ENCODE peak calls at places on chromosomes 5 and 9, in seven cellular contexts. One of them, this sample, is unnamed. For H3K27me3 and H3K4me1, the result is how much of the 10 kb centered on the place peaks cover.

GRCh38 chr5:178312900-178313299 is 80.3 kb upstream of the PHYKPL start:
- DNase-seq in transverse colon: peak
- DNase-seq in H9: no peak
- DNase-seq in A673: no peak
- DNase-seq in left ventricle myocardium inferior: no peak
- DNase-seq in GM23338: no peak
- DNase-seq in IMR-90: no peak
- DNase-seq in this sample: no peak

GRCh38 chr9:85062385-85062784 is 392.9 kb downstream of the NTRK2 start:
- DNase-seq in transverse colon: no peak
- DNase-seq in H9: no peak
- DNase-seq in left ventricle myocardium inferior: no peak
- DNase-seq in GM23338: no peak
- DNase-seq in A673: no peak
- DNase-seq in IMR-90: no peak
- DNase-seq in this sample: no peak

GRCh38 chr5:36363101-36363500 is 61.4 kb upstream of the RANBP3L start:
- DNase-seq in H9: peak
- DNase-seq in left ventricle myocardium inferior: no peak
- DNase-seq in transverse colon: no peak
- DNase-seq in IMR-90: peak
- DNase-seq in A673: no peak
- DNase-seq in GM23338: peak
- DNase-seq in this sample: no peak

GRCh38 chr5:2587189-2588031 is 164.1 kb downstream of the IRX2 start:
- DNase-seq in left ventricle myocardium inferior: no peak
- DNase-seq in A673: no peak
- DNase-seq in IMR-90: no peak
- DNase-seq in transverse colon: no peak
- DNase-seq in H9: no peak
- DNase-seq in GM23338: no peak
- DNase-seq in this sample: no peak

GRCh38 chr9:136807281-136808074 is at the start of gene RABL6:
- DNase-seq in H9: peak
- DNase-seq in left ventricle myocardium inferior: peak
- DNase-seq in A673: peak
- DNase-seq in GM23338: peak
- DNase-seq in IMR-90: peak
- DNase-seq in transverse colon: peak
- DNase-seq in this sample: peak

GRCh38 chr9:78009156-78009555 is 22.5 kb downstream of the GNAQ start:
- DNase-seq in GM23338: no peak
- DNase-seq in H9: no peak
- DNase-seq in IMR-90: no peak
- DNase-seq in A673: no peak
- DNase-seq in transverse colon: no peak
- DNase-seq in left ventricle myocardium inferior: no peak
- DNase-seq in this sample: no peak

GRCh38 chr9:83472221-83472665 is 66.0 kb downstream of the FRMD3 start:
- DNase-seq in transverse colon: peak
- DNase-seq in left ventricle myocardium inferior: peak
- DNase-seq in A673: no peak
- DNase-seq in H9: no peak
- DNase-seq in IMR-90: peak
- DNase-seq in GM23338: no peak
- DNase-seq in this sample: no peak

GRCh38 chr9:102101723-102102122 is 363.3 kb upstream of the GRIN3A start:
- DNase-seq in left ventricle myocardium inferior: no peak
- DNase-seq in GM23338: no peak
- DNase-seq in A673: no peak
- DNase-seq in transverse colon: no peak
- DNase-seq in H9: no peak
- DNase-seq in IMR-90: no peak
- DNase-seq in this sample: no peak

GRCh38 chr5:135492319-135492626 is 40.1 kb upstream of the TIFAB start:
- DNase-seq in transverse colon: no peak
- DNase-seq in left ventricle myocardium inferior: no peak
- DNase-seq in IMR-90: no peak
- DNase-seq in H9: no peak
- DNase-seq in GM23338: no peak
- DNase-seq in A673: no peak
- DNase-seq in this sample: peak

GRCh38 chr5:101473483-101473882 is 570.4 kb upstream of the ST8SIA4 start:
- DNase-seq in H9: no peak
- DNase-seq in IMR-90: peak
- DNase-seq in GM23338: no peak
- DNase-seq in A673: no peak
- DNase-seq in left ventricle myocardium inferior: no peak
- DNase-seq in transverse colon: no peak
- DNase-seq in this sample: no peak

GRCh38 chr5:133269707-133270106 is 217.9 kb downstream of the HSPA4 start:
- DNase-seq in left ventricle myocardium inferior: no peak
- DNase-seq in transverse colon: no peak
- DNase-seq in GM23338: no peak
- DNase-seq in A673: no peak
- DNase-seq in H9: no peak
- DNase-seq in IMR-90: no peak
- DNase-seq in this sample: no peak

GRCh38 chr5:81505672-81506071 is 111.7 kb upstream of the ACOT12 start:
- DNase-seq in GM23338: no peak
- DNase-seq in left ventricle myocardium inferior: no peak
- DNase-seq in IMR-90: no peak
- DNase-seq in A673: no peak
- DNase-seq in H9: no peak
- DNase-seq in transverse colon: no peak
- DNase-seq in this sample: no peak

GRCh38 chr5:38478166-38478565 is 78.3 kb downstream of the LIFR start:
- DNase-seq in A673: no peak
- DNase-seq in GM23338: no peak
- DNase-seq in H9: no peak
- DNase-seq in transverse colon: no peak
- DNase-seq in IMR-90: no peak
- DNase-seq in left ventricle myocardium inferior: no peak
- DNase-seq in this sample: no peak

GRCh38 chr9:128607642-128608350 is 48.9 kb downstream of the DYNC2I2 start:
- DNase-seq in IMR-90: peak
- DNase-seq in A673: no peak
- DNase-seq in H9: no peak
- DNase-seq in transverse colon: peak
- DNase-seq in GM23338: no peak
- DNase-seq in left ventricle myocardium inferior: peak
- DNase-seq in this sample: no peak

GRCh38 chr5:74290634-74291033 is 349.9 kb downstream of the ENC1 start:
- DNase-seq in left ventricle myocardium inferior: no peak
- DNase-seq in IMR-90: no peak
- DNase-seq in GM23338: no peak
- DNase-seq in transverse colon: no peak
- DNase-seq in H9: no peak
- DNase-seq in A673: no peak
- DNase-seq in this sample: no peak

GRCh38 chr5:24547127-24547526 is 97.7 kb downstream of the CDH10 start:
- DNase-seq in transverse colon: no peak
- DNase-seq in IMR-90: no peak
- DNase-seq in GM23338: no peak
- DNase-seq in left ventricle myocardium inferior: no peak
- DNase-seq in A673: no peak
- DNase-seq in H9: no peak
- DNase-seq in this sample: no peak

GRCh38 chr5:72788851-72789505 is 27.5 kb upstream of the TNPO1 start:
- DNase-seq in H9: no peak
- DNase-seq in transverse colon: no peak
- DNase-seq in IMR-90: peak
- DNase-seq in A673: no peak
- DNase-seq in GM23338: no peak
- DNase-seq in left ventricle myocardium inferior: no peak
- DNase-seq in this sample: no peak

GRCh38 chr5:36724429-36725332 is 118.3 kb downstream of the SLC1A3 start:
- DNase-seq in H9: peak
- DNase-seq in IMR-90: no peak
- DNase-seq in GM23338: peak
- DNase-seq in transverse colon: peak
- DNase-seq in left ventricle myocardium inferior: peak
- DNase-seq in A673: peak
- DNase-seq in this sample: peak

GRCh38 chr5:173785421-173785820 is 102.7 kb upstream of the CPEB4 start:
- DNase-seq in GM23338: no peak
- DNase-seq in left ventricle myocardium inferior: no peak
- DNase-seq in transverse colon: no peak
- DNase-seq in IMR-90: no peak
- DNase-seq in A673: no peak
- DNase-seq in H9: no peak
- DNase-seq in this sample: no peak

GRCh38 chr5:173726848-173727557 is 110.6 kb upstream of the BOD1 start:
- DNase-seq in H9: no peak
- DNase-seq in IMR-90: no peak
- DNase-seq in A673: no peak
- DNase-seq in GM23338: no peak
- DNase-seq in left ventricle myocardium inferior: no peak
- DNase-seq in transverse colon: no peak
- DNase-seq in this sample: no peak

DNA sequence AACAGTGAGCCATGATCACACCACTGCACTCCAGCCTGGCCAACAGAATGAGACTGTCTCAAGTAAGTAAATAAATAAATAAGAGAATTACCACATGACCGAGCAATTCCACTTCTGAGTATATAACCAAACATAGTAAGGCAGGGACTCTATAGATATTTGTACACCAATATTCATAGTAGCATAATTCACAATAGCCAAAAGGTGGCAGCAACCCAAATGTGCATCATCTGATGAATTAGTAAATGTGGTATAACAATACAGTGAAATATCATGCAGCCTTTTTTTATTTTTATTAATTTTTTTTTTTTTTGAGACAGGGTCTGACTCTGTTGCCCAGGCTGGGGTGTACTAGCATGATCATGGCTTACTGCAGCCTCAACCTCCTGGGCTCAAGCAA is 33.1 kb downstream of the ALDH7A1 start:
- DNase-seq in transverse colon: no peak
- DNase-seq in A673: no peak
- DNase-seq in left ventricle myocardium inferior: no peak
- DNase-seq in IMR-90: peak
- DNase-seq in GM23338: no peak
- DNase-seq in H9: no peak
- DNase-seq in this sample: no peak
- TF ChIP-seq CTCF in transverse colon: no peak
- TF ChIP-seq CTCF in A673: peak
- TF ChIP-seq CTCF in left ventricle myocardium inferior: no peak
- TF ChIP-seq CTCF in IMR-90: no peak
- TF ChIP-seq CTCF in GM23338: no peak
- TF ChIP-seq CTCF in H9: no peak
- TF ChIP-seq CTCF in this sample: no peak

GRCh38 chr5:33937017-33937699 is 972 bp downstream of the RXFP3 start:
- DNase-seq in A673: no peak
- DNase-seq in IMR-90: no peak
- DNase-seq in transverse colon: no peak
- DNase-seq in H9: no peak
- DNase-seq in GM23338: no peak
- DNase-seq in left ventricle myocardium inferior: no peak
- DNase-seq in this sample: no peak
- H3K27me3 ChIP-seq in A673: half or more
- H3K27me3 ChIP-seq in IMR-90: half or more
- H3K27me3 ChIP-seq in transverse colon: half or more
- H3K27me3 ChIP-seq in H9: under half
- H3K27me3 ChIP-seq in GM23338: under half
- H3K27me3 ChIP-seq in left ventricle myocardium inferior: half or more
- H3K27me3 ChIP-seq in this sample: under half

GRCh38 chr5:111225926-111226325 is 1.7 kb downstream of the CAMK4 start:
- DNase-seq in H9: no peak
- DNase-seq in GM23338: no peak
- DNase-seq in A673: no peak
- DNase-seq in left ventricle myocardium inferior: no peak
- DNase-seq in transverse colon: no peak
- DNase-seq in IMR-90: no peak
- DNase-seq in this sample: no peak
- H3K4me1 ChIP-seq in H9: under half
- H3K4me1 ChIP-seq in GM23338: under half
- H3K4me1 ChIP-seq in A673: under half
- H3K4me1 ChIP-seq in left ventricle myocardium inferior: under half
- H3K4me1 ChIP-seq in transverse colon: under half
- H3K4me1 ChIP-seq in IMR-90: under half
- H3K4me1 ChIP-seq in this sample: under half

GRCh38 chr9:4803670-4804530 is 11.2 kb downstream of the RCL1 start:
- DNase-seq in IMR-90: no peak
- DNase-seq in GM23338: no peak
- DNase-seq in transverse colon: no peak
- DNase-seq in H9: no peak
- DNase-seq in A673: no peak
- DNase-seq in left ventricle myocardium inferior: no peak
- DNase-seq in this sample: no peak
- TF ChIP-seq CTCF in IMR-90: no peak
- TF ChIP-seq CTCF in GM23338: no peak
- TF ChIP-seq CTCF in transverse colon: no peak
- TF ChIP-seq CTCF in H9: no peak
- TF ChIP-seq CTCF in A673: no peak
- TF ChIP-seq CTCF in left ventricle myocardium inferior: no peak
- TF ChIP-seq CTCF in this sample: no peak

GRCh38 chr5:169393907-169394306 is 93.0 kb upstream of the SLIT3 start:
- DNase-seq in GM23338: no peak
- DNase-seq in H9: no peak
- DNase-seq in transverse colon: no peak
- DNase-seq in IMR-90: no peak
- DNase-seq in A673: no peak
- DNase-seq in left ventricle myocardium inferior: no peak
- DNase-seq in this sample: no peak

GRCh38 chr5:169390265-169390664 is 89.3 kb upstream of the SLIT3 start:
- DNase-seq in left ventricle myocardium inferior: no peak
- DNase-seq in H9: no peak
- DNase-seq in GM23338: no peak
- DNase-seq in A673: no peak
- DNase-seq in transverse colon: no peak
- DNase-seq in IMR-90: no peak
- DNase-seq in this sample: no peak

GRCh38 chr5:169384661-169385060 is 83.7 kb upstream of the SLIT3 start:
- DNase-seq in IMR-90: no peak
- DNase-seq in GM23338: no peak
- DNase-seq in H9: no peak
- DNase-seq in left ventricle myocardium inferior: no peak
- DNase-seq in A673: no peak
- DNase-seq in transverse colon: no peak
- DNase-seq in this sample: no peak

GRCh38 chr5:169385636-169386035 is 84.7 kb upstream of the SLIT3 start:
- DNase-seq in transverse colon: no peak
- DNase-seq in H9: no peak
- DNase-seq in A673: no peak
- DNase-seq in IMR-90: no peak
- DNase-seq in GM23338: no peak
- DNase-seq in left ventricle myocardium inferior: no peak
- DNase-seq in this sample: no peak

GRCh38 chr5:169389318-169389717 is 88.4 kb upstream of the SLIT3 start:
- DNase-seq in transverse colon: no peak
- DNase-seq in left ventricle myocardium inferior: no peak
- DNase-seq in IMR-90: no peak
- DNase-seq in GM23338: no peak
- DNase-seq in A673: no peak
- DNase-seq in H9: no peak
- DNase-seq in this sample: no peak
- H3K27me3 ChIP-seq in transverse colon: under half
- H3K27me3 ChIP-seq in left ventricle myocardium inferior: under half
- H3K27me3 ChIP-seq in IMR-90: under half
- H3K27me3 ChIP-seq in GM23338: under half
- H3K27me3 ChIP-seq in A673: under half
- H3K27me3 ChIP-seq in H9: under half
- H3K27me3 ChIP-seq in this sample: under half

GRCh38 chr5:140216468-140217074 is 41.6 kb downstream of the CYSTM1 start:
- DNase-seq in IMR-90: no peak
- DNase-seq in A673: no peak
- DNase-seq in H9: no peak
- DNase-seq in GM23338: no peak
- DNase-seq in transverse colon: no peak
- DNase-seq in left ventricle myocardium inferior: no peak
- DNase-seq in this sample: no peak
- H3K4me1 ChIP-seq in IMR-90: under half
- H3K4me1 ChIP-seq in A673: under half
- H3K4me1 ChIP-seq in H9: under half
- H3K4me1 ChIP-seq in GM23338: under half
- H3K4me1 ChIP-seq in transverse colon: under half
- H3K4me1 ChIP-seq in left ventricle myocardium inferior: half or more
- H3K4me1 ChIP-seq in this sample: under half